ENCODE peak calls at places on chromosome 15, in six cellular contexts. U is activated T-helper 1 cell treated with anti-CD3 and anti-CD28 coated beads, Interleukin-2, amount 50 U/mL, for 16 hours; J is activated CD8-positive, alpha-beta memory T cell treated with anti-CD3 and anti-CD28 coated beads, Interleukin-2, amount 10 ng/mL, durations not matched to agents 7 days and 5 days; W is HepG2; T is activated gamma-delta T cell treated with Interleukin-2 at 50 U/mL for 16 hours; R is iPS DF 19.7. I is an unnamed sample.

GRCh38 chr15:41483115-41483514 is 10.6 kb upstream of the ITPKA start:
- DNase-seq in J (peak), R (no peak), T (peak), W (no peak), U (no peak), I (no peak)

GRCh38 chr15:69084404-69085030 is 70.0 kb downstream of the NOX5 start:
- DNase-seq in J (no peak), T (no peak), R (no peak), W (no peak), U (no peak), I (no peak)

GRCh38 chr15:73930790-73931281 is 4.6 kb downstream of the LOXL1 start:
- DNase-seq in R (no peak), W (no peak), T (no peak), J (no peak), U (no peak), I (no peak)

GRCh38 chr15:86089422-86089821 is 9.8 kb downstream of the AGBL1 start:
- DNase-seq in R (no peak), U (no peak), W (no peak), T (no peak), J (no peak), I (no peak)

GRCh38 chr15:85000937-85001336 is 19.3 kb downstream of the PDE8A start:
- DNase-seq in T (no peak), U (no peak), W (no peak), R (no peak), J (no peak), I (no peak)

GRCh38 chr15:43881944-43882343 is 55.1 kb downstream of the WDR76 start:
- DNase-seq in T (no peak), U (no peak), J (no peak), W (no peak), R (no peak), I (no peak)

GRCh38 chr15:75070674-75071073 is 47.3 kb downstream of the PPCDC start:
- DNase-seq in R (no peak), U (no peak), T (no peak), J (no peak), W (no peak), I (no peak)

GRCh38 chr15:28873585-28874139 is 12.1 kb upstream of the APBA2 start:
- DNase-seq in J (no peak), W (no peak), U (no peak), T (peak), R (no peak), I (no peak)

GRCh38 chr15:87608238-87609028 is 648.1 kb downstream of the NTRK3 start:
- DNase-seq in T (no peak), R (no peak), J (no peak), U (no peak), W (no peak), I (no peak)

GRCh38 chr15:38042707-38043445 is 108.4 kb downstream of the TMCO5A start:
- DNase-seq in J (no peak), W (no peak), T (no peak), R (no peak), U (no peak), I (no peak)

GRCh38 chr15:50857763-50858162 is 50.7 kb upstream of the AP4E1 start:
- DNase-seq in T (no peak), J (no peak), W (no peak), U (no peak), R (no peak), I (no peak)

GRCh38 chr15:60212536-60212935 is 185.2 kb downstream of the ANXA2 start:
- DNase-seq in T (no peak), R (no peak), U (no peak), J (no peak), W (peak), I (no peak)

GRCh38 chr15:66839511-66840112 is 137.6 kb downstream of the SMAD6 start:
- DNase-seq in J (no peak), T (no peak), U (no peak), R (no peak), W (no peak), I (no peak)

GRCh38 chr15:63595066-63595465 is 2.1 kb upstream of the FBXL22 start:
- DNase-seq in R (no peak), T (no peak), J (no peak), W (no peak), U (no peak), I (no peak)

GRCh38 chr15:53829471-53829870 is 70.0 kb upstream of the WDR72 start:
- DNase-seq in R (no peak), U (no peak), J (no peak), T (no peak), W (no peak), I (no peak)

GRCh38 chr15:40508216-40508615 is 37.4 kb downstream of the CHST14 start:
- DNase-seq in T (no peak), W (no peak), R (no peak), U (no peak), J (no peak), I (no peak)

GRCh38 chr15:79562538-79563298 is 130.6 kb downstream of the MINAR1 start:
- DNase-seq in R (no peak), J (no peak), U (no peak), T (no peak), W (no peak), I (no peak)

GRCh38 chr15:52912172-52912571 is 122.0 kb upstream of the ONECUT1 start:
- DNase-seq in J (no peak), W (no peak), T (no peak), R (peak), U (no peak), I (no peak)

GRCh38 chr15:96086164-96086563 is 244.3 kb upstream of the NR2F2 start:
- DNase-seq in J (no peak), U (no peak), T (no peak), W (no peak), R (no peak), I (no peak)

GRCh38 chr15:74604983-74605809 is 10.4 kb upstream of the CLK3 start:
- DNase-seq in U (no peak), R (no peak), T (no peak), W (peak), J (no peak), I (no peak)

GRCh38 chr15:42914728-42915497 is 5.7 kb downstream of the TTBK2 start:
- DNase-seq in W (no peak), T (no peak), U (no peak), J (no peak), R (no peak), I (no peak)

GRCh38 chr15:34810455-34811146 is 15.3 kb upstream of the ACTC1 start:
- DNase-seq in W (no peak), J (no peak), U (no peak), R (no peak), T (no peak), I (no peak)

GRCh38 chr15:84953136-84953535 is 28.5 kb upstream of the PDE8A start:
- DNase-seq in J (no peak), U (no peak), W (no peak), T (no peak), R (no peak), I (no peak)

GRCh38 chr15:48459571-48460461 is 128.6 kb downstream of the DUT start:
- DNase-seq in T (no peak), W (no peak), J (no peak), R (no peak), U (no peak), I (no peak)

GRCh38 chr15:79832358-79832757 is 64.5 kb downstream of the MTHFS start:
- DNase-seq in W (no peak), T (no peak), U (no peak), R (no peak), J (no peak), I (no peak)

GRCh38 chr15:74406992-74407705 is 26.6 kb downstream of the SEMA7A start:
- DNase-seq in U (no peak), W (peak), J (no peak), R (no peak), T (no peak), I (no peak)

GRCh38 chr15:40430271-40430805 is 10.4 kb upstream of the BAHD1 start:
- DNase-seq in J (no peak), T (no peak), U (no peak), W (no peak), R (no peak), I (no peak)

GRCh38 chr15:73919706-73920105 is 6.6 kb upstream of the LOXL1 start:
- DNase-seq in J (no peak), R (no peak), T (no peak), W (no peak), U (no peak), I (no peak)